ENCODE peak calls at places on chromosome 16, in five cellular contexts. F is endothelial cell; E is naive thymus-derived CD8-positive, alpha-beta T cell; Y is A673; Z is stomach. C is an unnamed sample.
A peak's percentile ranks its signal among the peaks of the same experiment; 100 is the strongest.

GRCh38 chr16:55100100-55100499 is 169.4 kb downstream of the IRX5 start:
- DNase-seq in F (no peak), E (no peak), Y (no peak), Z (no peak), C (no peak)

GRCh38 chr16:56889206-56889605 is 24.2 kb downstream of the SLC12A3 start:
- DNase-seq in F (no peak), E (no peak), Y (no peak), Z (peak; percentile 61), C (no peak)

GRCh38 chr16:66146689-66147330 is 219.7 kb upstream of the CDH5 start:
- DNase-seq in F (no peak), E (no peak), Y (peak; percentile 37), Z (no peak), C (no peak)

GRCh38 chr16:22008215-22009142 is 568 bp downstream of the MOSMO start:
- DNase-seq in F (peak; percentile 35), E (peak; percentile 16), Y (no peak), Z (no peak), C (peak; percentile 86)

GRCh38 chr16:71373073-71373472 is 14.6 kb downstream of the CALB2 start:
- DNase-seq in F (no peak), E (no peak), Y (no peak), Z (no peak), C (no peak)

GRCh38 chr16:15592324-15592723 is 50.6 kb downstream of the MARF1 start:
- DNase-seq in F (no peak), E (no peak), Y (no peak), Z (no peak), C (peak; percentile 82)

GRCh38 chr16:57639172-57639571 is 10.7 kb downstream of the ADGRG1 start:
- DNase-seq in F (peak; percentile 68), E (peak; percentile 56), Y (peak; percentile 53), Z (peak; percentile 67), C (no peak)

GRCh38 chr16:49590166-49590871 is 216.7 kb downstream of the C16orf78 start:
- DNase-seq in F (no peak), E (no peak), Y (no peak), Z (peak; percentile 17), C (peak; percentile 72)

GRCh38 chr16:86363057-86363490 is 147.3 kb upstream of the FOXF1 start:
- DNase-seq in F (no peak), E (no peak), Y (peak; percentile 44), Z (no peak), C (no peak)

GRCh38 chr16:15788846-15789239 is 68.0 kb downstream of the MYH11 start:
- DNase-seq in F (no peak), E (no peak), Y (no peak), Z (no peak), C (peak; percentile 5)

GRCh38 chr16:58628845-58629680 is 563 bp downstream of the CNOT1 start:
- DNase-seq in F (peak; percentile 18), E (peak; percentile 66), Y (peak; percentile 25), Z (peak; percentile 64), C (peak; percentile 94)

GRCh38 chr16:67650023-67650422 is 5.1 kb downstream of the CARMIL2 start:
- DNase-seq in F (no peak), E (no peak), Y (no peak), Z (no peak), C (peak; percentile 21)

C was measured in spleen.